ENCODE peak calls at places on chromosomes 13 and 19, in six cellular contexts. E, W, X, B, F and H are unnamed samples.

GRCh38 chr19:50300814-50301606 is 28.2 kb downstream of the KCNC3 start:
- DNase-seq in E (peak), W (no peak), X (no peak), B (peak), F (no peak), H (no peak)

GRCh38 chr19:13342672-13343071 is 163.6 kb downstream of the CACNA1A start:
- DNase-seq in E (no peak), W (no peak), X (no peak), B (no peak), F (no peak), H (no peak)

GRCh38 chr13:107835339-107836018 is 379.9 kb downstream of the LIG4 start:
- DNase-seq in E (peak), W (no peak), X (no peak), B (peak), F (peak), H (no peak)

GRCh38 chr13:50829896-50830295 is 13.6 kb downstream of the DLEU7 start:
- DNase-seq in E (no peak), W (no peak), X (peak), B (peak), F (no peak), H (no peak)

GRCh38 chr19:45133661-45134060 is 27.1 kb downstream of the NKPD1 start:
- DNase-seq in E (no peak), W (no peak), X (no peak), B (no peak), F (no peak), H (no peak)

GRCh38 chr19:16849168-16849567 is 20.0 kb downstream of the SIN3B start:
- DNase-seq in E (peak), W (no peak), X (no peak), B (peak), F (no peak), H (no peak)

GRCh38 chr19:14198384-14199376 is 7.3 kb downstream of the ADGRL1 start:
- DNase-seq in E (no peak), W (no peak), X (no peak), B (no peak), F (peak), H (no peak)

GRCh38 chr13:83955011-83955410 is 72.7 kb upstream of the SLITRK1 start:
- DNase-seq in E (no peak), W (no peak), X (no peak), B (no peak), F (no peak), H (no peak)

GRCh38 chr13:113184568-113185440 is 23.7 kb downstream of the PCID2 start:
- DNase-seq in E (no peak), W (no peak), X (no peak), B (no peak), F (no peak), H (no peak)

GRCh38 chr19:35425682-35426081 is 22.4 kb upstream of the FFAR2 start:
- DNase-seq in E (no peak), W (no peak), X (no peak), B (no peak), F (no peak), H (no peak)

GRCh38 chr13:33322474-33322827 is 36.9 kb upstream of the STARD13 start:
- DNase-seq in E (peak), W (no peak), X (peak), B (peak), F (no peak), H (no peak)

GRCh38 chr13:97692628-97693027 is 258.7 kb downstream of the RAP2A start:
- DNase-seq in E (no peak), W (no peak), X (no peak), B (no peak), F (no peak), H (no peak)

GRCh38 chr19:1079566-1080111 is 12.7 kb downstream of the ARHGAP45 start:
- DNase-seq in E (no peak), W (no peak), X (no peak), B (no peak), F (no peak), H (peak)

GRCh38 chr19:42468273-42468796 is 25.6 kb upstream of the CXCL17 start:
- DNase-seq in E (peak), W (no peak), X (peak), B (peak), F (peak), H (no peak)

GRCh38 chr19:10430505-10431253 is 10.3 kb downstream of the PDE4A start:
- DNase-seq in E (peak), W (no peak), X (peak), B (peak), F (no peak), H (no peak)

GRCh38 chr13:95937700-95938320 is 115.4 kb downstream of the UGGT2 start:
- DNase-seq in E (no peak), W (no peak), X (no peak), B (no peak), F (no peak), H (no peak)

GRCh38 chr13:76231522-76232167 is 595.5 kb downstream of the LMO7 start:
- DNase-seq in E (no peak), W (no peak), X (no peak), B (peak), F (no peak), H (peak)

GRCh38 chr19:29385191-29385795 is 140.5 kb upstream of the VSTM2B start:
- DNase-seq in E (no peak), W (no peak), X (no peak), B (no peak), F (no peak), H (no peak)
- H4K8ac ChIP-seq in E (no peak), W (peak), X (no peak), B (no peak), F (no peak), H (no peak)

GRCh38 chr19:7348587-7349230 is at the start of gene ARHGEF18:
- DNase-seq in E (no peak), W (no peak), X (no peak), B (no peak), F (no peak), H (no peak)

GRCh38 chr19:7342143-7342542 is 6.6 kb upstream of the ARHGEF18 start:
- DNase-seq in E (no peak), W (no peak), X (no peak), B (no peak), F (no peak), H (no peak)

GRCh38 chr19:7349961-7350711 is 1.4 kb downstream of the ARHGEF18 start:
- DNase-seq in E (no peak), W (no peak), X (no peak), B (no peak), F (no peak), H (no peak)

GRCh38 chr19:7349231-7349591 is 474 bp downstream of the ARHGEF18 start:
- DNase-seq in E (no peak), W (no peak), X (no peak), B (no peak), F (no peak), H (no peak)

DNA sequence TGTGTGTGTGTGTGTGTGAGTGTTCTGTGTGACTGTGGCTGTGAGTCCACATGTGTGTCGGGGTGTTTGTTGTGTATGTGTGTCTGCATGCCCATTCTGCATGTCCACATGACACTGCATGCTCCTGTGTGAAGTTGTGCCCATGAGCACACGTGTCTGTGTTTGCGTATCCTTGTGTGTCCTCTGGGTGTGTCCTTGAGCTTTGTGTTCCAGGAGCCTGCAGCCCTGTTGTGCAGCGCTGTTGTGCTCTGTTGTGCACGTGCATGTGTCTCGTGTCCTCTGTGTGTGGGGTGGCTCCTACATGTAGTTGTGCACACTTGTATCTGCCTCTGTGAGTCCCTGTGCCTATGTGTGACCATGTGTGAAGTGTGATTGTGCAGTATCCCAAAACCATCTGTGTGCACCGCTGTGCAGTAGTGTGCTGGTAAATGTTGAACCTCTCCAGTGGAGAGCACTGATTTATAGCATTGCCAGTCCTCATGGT is 2.2 kb upstream of the ARHGEF18 start:
- DNase-seq in E (no peak), W (no peak), X (no peak), B (no peak), F (no peak), H (no peak)
- H4K8ac ChIP-seq in E (no peak), W (no peak), X (no peak), B (peak), F (no peak), H (no peak)

GRCh38 chr13:41428155-41428554 is 29.2 kb upstream of the RGCC start:
- DNase-seq in E (no peak), W (peak), X (no peak), B (no peak), F (peak), H (peak)
- H4K8ac ChIP-seq in E (no peak), W (no peak), X (no peak), B (no peak), F (no peak), H (no peak)

GRCh38 chr13:20964904-20965303 is 62.4 kb upstream of the XPO4 start:
- DNase-seq in E (peak), W (no peak), X (peak), B (peak), F (peak), H (no peak)
- H4K8ac ChIP-seq in E (no peak), W (no peak), X (no peak), B (no peak), F (no peak), H (no peak)

DNA sequence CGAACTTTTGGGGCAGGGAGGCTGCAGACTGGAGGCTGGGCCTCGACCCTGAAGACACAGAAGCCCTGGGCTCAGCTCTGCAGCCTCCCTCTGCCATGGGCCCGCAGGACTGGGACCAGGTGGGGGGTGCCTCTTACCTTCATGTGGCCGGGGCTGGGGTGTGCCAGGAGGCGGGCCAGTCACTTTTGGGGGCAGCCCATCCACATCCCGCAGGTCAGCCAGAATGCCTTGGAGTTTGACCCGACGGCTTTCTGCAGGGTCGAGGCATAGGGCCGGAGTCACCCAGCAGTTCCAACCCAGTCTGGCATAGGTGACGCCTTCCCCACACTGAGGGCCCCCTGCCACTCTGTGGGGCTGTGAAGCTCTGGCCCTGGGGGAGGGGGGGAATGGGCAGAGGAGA is 10.8 kb upstream of the PRKD2 start:
- DNase-seq in E (no peak), W (no peak), X (no peak), B (no peak), F (no peak), H (no peak)
- H4K8ac ChIP-seq in E (no peak), W (no peak), X (no peak), B (no peak), F (no peak), H (no peak)